ENCODE peak calls at places on chromosomes 5 and 9, in six cellular contexts. M is prostate gland, I is heart left ventricle, F is stomach, Z is suprapubic skin, B is tibial nerve. P is an unnamed sample. For H3K4me1, the result is how much of the 10 kb centered on the place peaks cover.

GRCh38 chr9:129640871-129641750 is 840 bp downstream of the ASB6 start:
- DNase-seq in M (no peak), I (no peak), F (no peak), Z (peak), B (no peak), P (no peak)

GRCh38 chr5:159128070-159128507 is 28.4 kb upstream of the EBF1 start:
- DNase-seq in M (no peak), I (no peak), F (no peak), Z (no peak), B (no peak), P (no peak)

GRCh38 chr9:91474656-91475055 is 51.0 kb upstream of the NFIL3 start:
- DNase-seq in M (no peak), I (no peak), F (no peak), Z (no peak), B (no peak), P (no peak)

GRCh38 chr9:34899535-34900158 is 58.4 kb upstream of the PHF24 start:
- DNase-seq in M (peak), I (peak), F (peak), Z (peak), B (peak), P (peak)

GRCh38 chr5:665956-666711 is 27.0 kb downstream of the TPPP start:
- DNase-seq in M (no peak), I (peak), F (no peak), Z (no peak), B (no peak), P (peak)

GRCh38 chr5:150561192-150561512 is 53.2 kb downstream of the NDST1 start:
- DNase-seq in M (no peak), I (no peak), F (no peak), Z (no peak), B (no peak), P (no peak)

GRCh38 chr5:32831630-32832029 is 120.5 kb downstream of the NPR3 start:
- DNase-seq in M (no peak), I (no peak), F (no peak), Z (no peak), B (no peak), P (no peak)

GRCh38 chr5:58871648-58872242 is 288.9 kb downstream of the RAB3C start:
- DNase-seq in M (no peak), I (no peak), F (no peak), Z (no peak), B (no peak), P (peak)

GRCh38 chr5:160797020-160797419 is 55.0 kb downstream of the ATP10B start:
- DNase-seq in M (no peak), I (no peak), F (no peak), Z (no peak), B (no peak), P (no peak)

GRCh38 chr5:143227301-143227700 is 176.2 kb downstream of the NR3C1 start:
- DNase-seq in M (no peak), I (no peak), F (no peak), Z (no peak), B (no peak), P (no peak)
- H3K4me1 ChIP-seq in M (under half), I (under half), F (under half), Z (under half), B (under half), P (under half)

DNA sequence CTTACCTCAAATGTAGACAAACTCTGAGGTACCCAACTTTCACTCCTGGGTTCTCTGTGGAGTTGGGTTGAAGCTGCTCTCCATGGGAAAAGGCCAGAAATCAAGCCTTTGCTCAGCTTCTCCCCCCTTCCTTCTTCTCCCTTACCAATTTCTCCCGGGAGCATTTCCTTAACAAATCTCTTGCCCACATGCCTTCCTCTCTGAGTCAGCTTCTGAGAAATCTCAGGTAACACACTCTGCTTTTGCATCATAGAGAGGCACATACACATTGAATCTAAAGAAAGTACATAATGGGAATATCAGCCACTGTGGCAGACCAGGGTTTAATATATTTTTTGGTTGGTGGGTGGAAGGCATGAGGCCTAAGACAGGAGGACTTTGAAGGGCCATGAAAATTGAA is 199.3 kb upstream of the CLINT1 start:
- DNase-seq in M (no peak), I (no peak), F (no peak), Z (no peak), B (no peak), P (no peak)
- TF ChIP-seq POLR2A in M (no peak), I (no peak), F (no peak), Z (no peak), B (no peak), P (no peak)

GRCh38 chr5:60705144-60705543 is 5.2 kb upstream of the DEPDC1B start:
- DNase-seq in M (no peak), I (no peak), F (no peak), Z (no peak), B (no peak), P (no peak)
- H3K4me1 ChIP-seq in M (under half), I (under half), F (under half), Z (under half), B (under half), P (under half)

GRCh38 chr5:16364906-16365305 is 100.7 kb downstream of the ZNF622 start:
- DNase-seq in M (no peak), I (no peak), F (no peak), Z (no peak), B (no peak), P (no peak)
- TF ChIP-seq POLR2A in M (no peak), I (no peak), F (no peak), Z (no peak), B (no peak), P (no peak)

GRCh38 chr5:64646169-64646568 is 44.1 kb upstream of the SHISAL2B start:
- DNase-seq in M (no peak), I (no peak), F (no peak), Z (no peak), B (no peak), P (peak)

GRCh38 chr5:64644831-64645230 is 45.5 kb upstream of the SHISAL2B start:
- DNase-seq in M (no peak), I (no peak), F (no peak), Z (no peak), B (no peak), P (no peak)

GRCh38 chr5:64653776-64654175 is 36.5 kb upstream of the SHISAL2B start:
- DNase-seq in M (no peak), I (no peak), F (no peak), Z (no peak), B (no peak), P (no peak)

GRCh38 chr5:64654184-64654938 is 35.9 kb upstream of the SHISAL2B start:
- DNase-seq in M (no peak), I (no peak), F (no peak), Z (no peak), B (no peak), P (no peak)

DNA sequence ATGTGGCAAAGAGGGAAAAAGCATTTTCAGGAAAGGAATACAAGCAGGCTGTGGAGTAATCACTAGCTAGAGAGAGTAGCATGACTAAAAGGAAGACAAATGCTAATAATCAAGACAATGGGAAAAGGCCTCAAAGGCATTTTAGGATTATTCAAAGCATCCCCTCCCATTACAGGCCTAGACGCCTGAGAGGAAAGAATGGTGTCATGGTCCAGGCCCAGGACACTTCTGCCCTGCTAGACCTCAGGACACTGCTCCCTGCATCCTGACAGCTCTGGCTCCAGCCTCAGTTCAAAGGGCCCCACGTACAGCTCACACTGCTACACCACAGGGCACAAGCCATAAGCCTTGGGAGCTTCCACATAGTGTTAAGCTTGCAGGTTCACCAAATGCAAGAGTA is 40.8 kb upstream of the SHISAL2B start:
- DNase-seq in M (no peak), I (no peak), F (no peak), Z (no peak), B (no peak), P (no peak)
- H3K4me1 ChIP-seq in M (under half), I (under half), F (under half), Z (under half), B (under half), P (under half)

GRCh38 chr9:134460904-134461303 is 134.6 kb downstream of the RXRA start:
- DNase-seq in M (no peak), I (no peak), F (no peak), Z (no peak), B (no peak), P (no peak)

GRCh38 chr9:134460206-134460605 is 134.0 kb downstream of the RXRA start:
- DNase-seq in M (no peak), I (no peak), F (no peak), Z (no peak), B (no peak), P (no peak)

GRCh38 chr9:134461436-134461982 is 135.3 kb downstream of the RXRA start:
- DNase-seq in M (no peak), I (no peak), F (no peak), Z (no peak), B (no peak), P (no peak)

GRCh38 chr9:134463293-134463692 is 137.0 kb downstream of the RXRA start:
- DNase-seq in M (no peak), I (no peak), F (no peak), Z (no peak), B (no peak), P (no peak)

GRCh38 chr9:134462304-134462703 is 136.0 kb downstream of the RXRA start:
- DNase-seq in M (no peak), I (no peak), F (no peak), Z (no peak), B (no peak), P (no peak)
- TF ChIP-seq POLR2A in M (no peak), I (no peak), F (no peak), Z (no peak), B (no peak), P (no peak)